ENCODE peak calls at places on chromosome 22, in four cellular contexts. B is upper lobe of left lung, X is transverse colon, N is HCT116. K is an unnamed sample.

GRCh38 chr22:40997485-40997884 is 46.3 kb downstream of the RBX1 start:
- DNase-seq in B (no peak), X (no peak), N (no peak), K (no peak)

GRCh38 chr22:37187552-37187890 is 526 bp downstream of the C1QTNF6 start:
- DNase-seq in B (no peak), X (peak), N (no peak), K (no peak)

GRCh38 chr22:11042116-11042515 is 4485.9 kb upstream of the OR11H1 start:
- DNase-seq in B (no peak), X (no peak), N (no peak), K (no peak)

GRCh38 chr22:47452184-47452583 is 689.7 kb downstream of the TBC1D22A start:
- DNase-seq in B (no peak), X (no peak), N (peak), K (no peak)

GRCh38 chr22:35376728-35377472 is 4.0 kb upstream of the HMOX1 start:
- DNase-seq in B (peak), X (peak), N (peak), K (peak)

GRCh38 chr22:42074153-42074750 is at the start of gene PHETA2:
- DNase-seq in B (peak), X (peak), N (no peak), K (peak)

GRCh38 chr22:41517172-41518047 is 26.9 kb downstream of the POLR3H start:
- DNase-seq in B (peak), X (peak), N (no peak), K (no peak)

GRCh38 chr22:32714458-32715250 is 86.9 kb upstream of the TIMP3 start:
- DNase-seq in B (no peak), X (no peak), N (no peak), K (no peak)

GRCh38 chr22:20316844-20317401 is 2.9 kb downstream of the DGCR6L start:
- DNase-seq in B (no peak), X (peak), N (no peak), K (no peak)

GRCh38 chr22:19905619-19906276 is 35.8 kb upstream of the COMT start:
- DNase-seq in B (no peak), X (no peak), N (no peak), K (no peak)

GRCh38 chr22:24683671-24684070 is 80.7 kb downstream of the GGT1 start:
- DNase-seq in B (no peak), X (no peak), N (no peak), K (no peak)

GRCh38 chr22:35033635-35034296 is 32.2 kb upstream of the ISX start:
- DNase-seq in B (no peak), X (no peak), N (no peak), K (peak)

GRCh38 chr22:47564158-47564450 is 801.7 kb downstream of the TBC1D22A start:
- DNase-seq in B (no peak), X (no peak), N (no peak), K (no peak)

GRCh38 chr22:30240541-30241417 is 5.8 kb downstream of the LIF start:
- DNase-seq in B (no peak), X (no peak), N (no peak), K (no peak)

GRCh38 chr22:19714320-19715252 is at the start of gene SEPTIN5:
- DNase-seq in B (no peak), X (no peak), N (no peak), K (no peak)

GRCh38 chr22:22709719-22710445 is 65.5 kb downstream of the GGTLC2 start:
- DNase-seq in B (no peak), X (no peak), N (no peak), K (no peak)

GRCh38 chr22:28759861-28760560 is 12.5 kb upstream of the CCDC117 start:
- DNase-seq in B (no peak), X (no peak), N (no peak), K (no peak)
- TF ChIP-seq POLR2AphosphoS5 in B (no peak), X (no peak), N (no peak), K (no peak)

GRCh38 chr22:31676700-31677099 is 14.7 kb upstream of the PISD start:
- DNase-seq in B (peak), X (peak), N (peak), K (peak)
- TF ChIP-seq POLR2AphosphoS5 in B (peak), X (peak), N (peak), K (no peak)

GRCh38 chr22:39306456-39307361 is 12.7 kb downstream of the RPL3 start:
- DNase-seq in B (peak), X (peak), N (no peak), K (no peak)
- TF ChIP-seq POLR2AphosphoS5 in B (no peak), X (no peak), N (no peak), K (no peak)

DNA sequence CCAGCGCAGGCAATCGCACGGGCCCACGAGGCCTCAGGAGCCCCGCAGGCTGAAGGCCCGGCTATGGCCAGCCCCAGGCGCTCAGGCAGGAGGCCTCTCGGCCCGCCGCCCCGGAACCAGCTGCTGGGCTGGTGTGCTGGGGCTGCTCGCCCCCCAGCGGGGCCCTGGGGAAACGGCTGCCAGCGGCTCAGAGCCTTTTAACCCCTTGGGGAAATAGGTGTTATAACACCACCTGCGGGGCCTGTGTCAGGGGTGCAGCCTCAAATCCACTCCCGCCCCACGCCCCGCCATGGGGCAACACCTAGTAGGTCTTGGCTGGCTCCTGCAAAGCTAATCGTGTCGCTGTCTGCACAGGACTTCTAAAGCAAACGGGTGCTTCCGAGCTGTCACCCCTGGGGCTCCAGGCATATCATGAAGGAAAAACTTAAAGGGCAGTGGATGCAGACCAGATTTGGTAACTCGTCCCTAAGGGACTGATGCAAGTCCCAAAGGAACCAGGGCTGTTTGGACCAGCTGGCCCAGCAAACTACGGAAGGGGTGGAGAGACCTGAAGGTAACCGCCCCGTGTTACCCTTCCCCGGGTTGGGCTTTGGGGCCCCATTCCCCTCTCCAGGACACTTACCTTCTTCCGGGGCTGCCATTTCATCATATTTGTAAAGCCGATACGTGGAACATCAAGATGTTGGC is 237.2 kb downstream of the TTC28 start:
- DNase-seq in B (peak), X (peak), N (peak), K (peak)
- TF ChIP-seq POLR2AphosphoS5 in B (no peak), X (no peak), N (no peak), K (no peak)

DNA sequence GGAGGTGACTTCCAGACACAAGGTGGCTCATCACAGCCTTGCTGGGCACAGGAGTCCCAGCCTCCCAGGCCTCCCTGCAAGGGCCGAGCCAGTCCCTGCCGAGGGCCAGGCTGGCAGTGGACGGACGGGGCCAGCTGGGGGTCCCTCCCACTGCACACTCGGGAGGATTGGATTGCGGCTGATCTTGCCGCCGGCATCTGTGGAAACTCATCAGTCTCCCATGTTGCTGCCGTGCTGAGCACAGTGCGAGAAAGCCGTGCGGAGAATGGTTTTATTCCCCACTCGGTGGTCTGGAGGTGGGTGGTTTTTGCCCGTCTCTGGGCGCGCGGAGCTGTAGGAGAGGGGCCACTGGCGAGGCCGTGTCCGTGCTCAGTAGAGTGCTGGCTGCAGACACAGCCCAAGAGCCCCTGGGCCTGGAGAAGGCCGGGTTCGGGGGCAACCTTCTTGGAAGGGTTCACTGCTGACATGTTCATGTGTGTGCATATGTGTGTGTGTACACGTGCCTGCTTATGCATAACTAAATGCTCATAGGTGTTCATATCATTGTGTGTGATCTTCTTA is 1246.4 kb downstream of the BRD1 start:
- DNase-seq in B (no peak), X (no peak), N (no peak), K (no peak)
- TF ChIP-seq POLR2AphosphoS5 in B (no peak), X (no peak), N (no peak), K (no peak)

DNA sequence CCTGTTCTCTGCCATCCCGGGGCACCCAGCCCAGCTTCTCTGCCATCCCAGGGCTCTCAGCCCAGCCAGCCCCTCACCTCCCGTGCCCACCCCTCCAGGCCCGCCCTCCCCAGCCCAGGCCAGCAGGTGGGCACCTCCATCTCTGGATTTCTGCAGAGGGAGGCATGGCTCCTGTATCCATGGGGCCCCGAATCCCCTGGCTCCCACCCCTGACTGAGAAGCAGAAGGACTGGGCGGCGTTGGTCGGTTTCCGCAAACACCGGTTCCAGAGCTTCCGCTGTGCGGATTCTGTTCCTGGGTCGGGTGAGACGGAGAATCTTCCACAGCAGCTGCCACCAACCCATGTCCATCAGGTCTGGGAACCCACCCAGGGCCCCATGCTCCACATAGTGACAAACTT is 240.3 kb downstream of the BRD1 start:
- DNase-seq in B (no peak), X (peak), N (no peak), K (peak)
- TF ChIP-seq POLR2AphosphoS5 in B (no peak), X (no peak), N (no peak), K (no peak)

GRCh38 chr22:28208036-28208435 is 289.0 kb upstream of the PITPNB start:
- DNase-seq in B (no peak), X (no peak), N (no peak), K (no peak)

GRCh38 chr22:28207281-28208030 is 288.4 kb upstream of the PITPNB start:
- DNase-seq in B (no peak), X (no peak), N (no peak), K (no peak)

GRCh38 chr22:28203286-28203685 is 284.2 kb upstream of the PITPNB start:
- DNase-seq in B (no peak), X (no peak), N (no peak), K (no peak)

DNA sequence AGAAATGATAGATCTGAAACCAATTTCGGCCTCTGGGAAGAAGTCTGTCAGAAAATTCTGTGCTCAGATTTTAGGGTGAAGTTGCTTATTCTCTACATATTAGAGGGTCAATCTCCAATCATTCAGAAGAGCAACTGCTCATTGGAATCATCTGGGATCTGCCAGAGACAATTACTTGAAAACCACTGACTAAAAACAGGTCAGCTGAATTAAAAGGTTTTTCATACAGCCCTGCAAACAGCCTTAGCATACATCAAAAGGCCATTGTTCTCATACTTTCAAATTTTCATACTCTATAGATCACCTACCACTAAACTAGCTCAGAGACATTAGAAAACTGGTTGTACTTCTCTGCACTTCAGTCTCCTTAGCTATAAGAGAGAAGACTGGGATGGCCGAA is 289.7 kb upstream of the PITPNB start:
- DNase-seq in B (no peak), X (no peak), N (no peak), K (no peak)
- TF ChIP-seq POLR2AphosphoS5 in B (no peak), X (no peak), N (no peak), K (no peak)

GRCh38 chr22:46295277-46295971 is 1.2 kb upstream of the GTSE1 start:
- DNase-seq in B (no peak), X (no peak), N (no peak), K (no peak)
- TF ChIP-seq POLR2AphosphoS5 in B (no peak), X (no peak), N (no peak), K (no peak)

GRCh38 chr22:16721969-16722368 is 103.2 kb downstream of the XKR3 start:
- DNase-seq in B (no peak), X (no peak), N (no peak), K (no peak)

GRCh38 chr22:16717699-16718558 is 107.3 kb downstream of the XKR3 start:
- DNase-seq in B (no peak), X (no peak), N (no peak), K (no peak)
- TF ChIP-seq POLR2AphosphoS5 in B (no peak), X (no peak), N (no peak), K (no peak)

DNA sequence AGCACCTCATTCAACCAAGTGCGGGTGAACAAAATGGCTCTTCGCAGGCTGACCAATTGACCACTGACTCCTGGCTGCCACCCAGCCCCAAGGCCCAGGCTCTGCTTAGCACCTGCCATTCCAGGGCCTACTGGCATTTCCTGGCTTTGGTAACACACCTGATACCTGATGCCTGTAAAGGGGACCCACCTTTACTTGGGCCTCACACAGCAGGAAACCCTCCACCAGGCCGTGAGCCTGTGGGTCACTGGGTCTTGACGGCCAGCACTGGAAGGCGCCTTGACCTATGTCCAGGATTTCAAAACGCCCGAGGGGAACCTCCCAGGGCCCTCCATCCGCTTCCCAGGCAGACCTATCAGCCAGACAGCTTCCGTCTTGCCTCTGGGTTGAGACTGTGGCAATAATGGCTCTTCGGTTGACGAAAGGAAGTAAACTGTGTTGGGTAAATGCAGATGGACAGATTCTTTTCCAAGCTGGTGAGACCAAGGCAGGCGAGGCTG is 16.8 kb upstream of the TMEM184B start:
- DNase-seq in B (peak), X (no peak), N (no peak), K (no peak)
- TF ChIP-seq POLR2AphosphoS5 in B (no peak), X (no peak), N (peak), K (no peak)

K was measured in suprapubic skin.